ENCODE peak calls at places on chromosome 3, in four cellular contexts. N, A, J and D are unnamed samples.

GRCh38 chr3:8793242-8793641 is 23.8 kb upstream of the OXTR start:
- DNase-seq in A (no peak), J (no peak), N (no peak), D (no peak)

GRCh38 chr3:129549006-129549800 is 6.2 kb downstream of the H1-8 start:
- DNase-seq in N (no peak), A (no peak), J (no peak), D (no peak)

GRCh38 chr3:48692551-48692950 is 6.8 kb upstream of the NCKIPSD start:
- DNase-seq in J (no peak), N (no peak), A (no peak), D (no peak)

GRCh38 chr3:189624130-189624529 is 7.1 kb upstream of the TP63 start:
- DNase-seq in N (no peak), A (no peak), J (no peak), D (no peak)

GRCh38 chr3:35383719-35384555 is 255.4 kb upstream of the ARPP21 start:
- DNase-seq in J (no peak), A (no peak), N (no peak), D (no peak)

GRCh38 chr3:10389995-10390394 is 69.1 kb upstream of the SEC13 start:
- DNase-seq in N (no peak), A (no peak), J (no peak), D (no peak)

GRCh38 chr3:37594873-37595783 is 266.6 kb upstream of the CTDSPL start:
- DNase-seq in A (no peak), J (no peak), N (no peak), D (no peak)

GRCh38 chr3:196518999-196519737 is 4.0 kb upstream of the SMCO1 start:
- DNase-seq in N (peak), A (peak), J (peak), D (no peak)

GRCh38 chr3:149970716-149971402 is at the start of gene PFN2:
- DNase-seq in A (peak), J (peak), N (peak), D (peak)

GRCh38 chr3:48716508-48716981 is 476 bp downstream of the IP6K2 start:
- DNase-seq in N (no peak), A (peak), J (no peak), D (no peak)

GRCh38 chr3:125107861-125108567 is 52.2 kb upstream of the HEG1 start:
- DNase-seq in N (no peak), J (no peak), A (no peak), D (no peak)

GRCh38 chr3:12663936-12664908 is at the start of gene RAF1:
- DNase-seq in J (peak), N (peak), A (peak), D (peak)

GRCh38 chr3:76998555-76998954 is 41.3 kb upstream of the ROBO2 start:
- DNase-seq in J (no peak), N (no peak), A (no peak), D (no peak)

GRCh38 chr3:127929818-127930217 is 14.8 kb downstream of the KBTBD12 start:
- DNase-seq in J (no peak), A (no peak), N (no peak), D (no peak)

GRCh38 chr3:88005066-88005465 is 53.7 kb downstream of the CGGBP1 start:
- DNase-seq in A (peak), N (no peak), J (no peak), D (no peak)

GRCh38 chr3:65828706-65829105 is 210.0 kb downstream of the MAGI1 start:
- DNase-seq in J (no peak), A (no peak), N (no peak), D (no peak)

DNA sequence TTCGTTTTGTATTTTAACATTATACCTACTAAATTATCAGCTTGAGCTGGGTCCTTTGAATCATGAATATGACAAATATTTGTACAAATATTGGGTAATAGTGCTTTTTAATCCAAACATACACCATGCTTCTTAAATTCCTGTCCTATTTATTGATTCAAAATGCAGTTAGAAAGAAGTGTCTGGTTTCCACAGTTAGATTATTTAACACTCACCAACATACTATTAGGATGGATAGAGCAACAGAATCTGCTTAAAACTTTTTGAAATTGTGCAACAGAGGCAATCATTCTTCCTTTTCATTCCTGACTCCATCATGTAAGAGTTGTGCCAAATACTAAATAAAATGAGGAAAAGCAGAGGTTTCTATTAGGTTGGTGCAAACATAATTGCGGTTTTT is 281.2 kb downstream of the LSAMP start:
- DNase-seq in J (no peak), A (no peak), N (no peak), D (no peak)
- H3K4me3 ChIP-seq in J (no peak), A (no peak), N (no peak), D (no peak)

GRCh38 chr3:32575451-32575850 is 4.8 kb upstream of the DYNC1LI1 start:
- DNase-seq in A (no peak), J (no peak), N (no peak), D (no peak)

GRCh38 chr3:32568953-32569352 is 1.7 kb downstream of the DYNC1LI1 start:
- DNase-seq in N (no peak), A (no peak), J (no peak), D (no peak)

GRCh38 chr3:32570426-32571191 is at the start of gene DYNC1LI1:
- DNase-seq in A (peak), N (peak), J (peak), D (peak)

GRCh38 chr3:32569540-32570425 is 875 bp downstream of the DYNC1LI1 start:
- DNase-seq in A (peak), J (peak), N (no peak), D (no peak)

DNA sequence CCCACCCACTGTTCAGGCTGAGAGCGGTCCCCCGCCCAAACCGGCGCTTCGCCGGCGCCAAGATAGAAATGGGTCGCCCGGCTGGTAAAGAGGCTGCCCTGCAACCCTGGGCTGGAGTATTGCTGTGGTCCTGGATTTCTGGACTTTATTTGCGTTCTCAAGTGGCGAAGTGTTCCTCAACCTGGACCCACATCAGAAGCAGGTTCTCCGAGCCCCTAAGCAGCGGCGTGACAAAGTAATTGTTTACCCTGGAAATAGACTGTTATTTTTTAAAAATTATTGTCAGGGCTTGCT is 481 bp upstream of the DYNC1LI1 start:
- DNase-seq in J (no peak), A (peak), N (no peak), D (no peak)
- H3K27ac ChIP-seq in J (peak), A (peak), N (peak), D (peak)

GRCh38 chr3:138935864-138936762 is 10.8 kb downstream of the FOXL2 start:
- DNase-seq in J (peak), A (peak), N (peak), D (no peak)
- TF ChIP-seq CTCF in J (peak), A (peak), N (peak), D (peak)

GRCh38 chr3:102905826-102906225 is 471.0 kb downstream of the ZPLD1 start:
- DNase-seq in J (no peak), N (no peak), A (no peak), D (no peak)

GRCh38 chr3:102909904-102910303 is 475.1 kb downstream of the ZPLD1 start:
- DNase-seq in N (no peak), A (no peak), J (no peak), D (no peak)

GRCh38 chr3:102906837-102907236 is 472.0 kb downstream of the ZPLD1 start:
- DNase-seq in A (no peak), N (no peak), J (no peak), D (no peak)

DNA sequence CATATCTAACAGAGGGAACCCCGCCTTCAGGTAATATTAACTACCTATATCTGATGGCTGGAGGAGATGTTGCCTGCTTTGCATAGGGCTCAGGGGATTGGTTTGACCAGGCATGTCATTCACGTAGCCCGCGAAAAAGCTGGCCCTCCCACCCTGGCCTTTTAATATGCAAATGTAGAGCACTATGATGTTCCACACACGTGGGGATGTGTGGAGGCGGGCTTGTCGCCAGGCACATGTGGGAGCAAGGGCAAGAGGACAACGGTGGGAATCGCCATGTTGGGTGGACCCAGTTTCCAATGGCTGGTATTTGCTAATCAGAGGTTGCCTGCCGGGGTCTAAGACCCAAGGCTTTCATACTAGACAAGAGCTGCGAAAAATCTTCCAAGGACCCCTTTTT is 469.8 kb downstream of the ZPLD1 start:
- DNase-seq in A (no peak), N (no peak), J (no peak), D (no peak)
- H3K4me3 ChIP-seq in A (no peak), N (no peak), J (no peak), D (no peak)

GRCh38 chr3:16072420-16073110 is 101.9 kb upstream of the GALNT15 start:
- DNase-seq in A (no peak), N (no peak), J (no peak), D (no peak)

GRCh38 chr3:16076564-16076963 is 97.9 kb upstream of the GALNT15 start:
- DNase-seq in J (no peak), A (no peak), N (no peak), D (no peak)

GRCh38 chr3:16070707-16071106 is 103.8 kb upstream of the GALNT15 start:
- DNase-seq in A (no peak), N (no peak), J (no peak), D (no peak)

GRCh38 chr3:16071246-16071645 is 103.2 kb upstream of the GALNT15 start:
- DNase-seq in J (no peak), N (no peak), A (no peak), D (no peak)

DNA sequence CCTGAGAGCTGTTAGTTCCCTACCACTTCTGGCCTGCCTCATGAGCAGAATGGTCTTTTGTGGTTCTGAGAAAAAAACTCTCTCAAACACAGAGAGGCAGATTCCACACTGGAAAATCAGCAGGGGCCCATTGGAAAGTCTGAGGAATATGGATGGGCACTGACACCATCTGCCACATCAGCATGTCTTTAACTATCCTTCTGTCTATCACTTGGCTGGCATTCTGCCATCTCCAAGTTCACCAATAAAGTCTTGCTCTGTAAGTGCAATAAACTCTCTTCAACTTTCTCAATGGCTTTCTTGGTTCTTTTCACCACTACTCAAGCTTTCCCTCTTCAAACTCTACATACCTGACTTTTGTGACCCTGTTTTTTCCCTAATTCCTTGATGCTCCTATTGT is 101.3 kb upstream of the GALNT15 start:
- DNase-seq in J (no peak), N (no peak), A (no peak), D (no peak)
- H3K27ac ChIP-seq in J (no peak), N (no peak), A (no peak), D (no peak)

GRCh38 chr3:47004369-47005211 is 25.1 kb downstream of the NBEAL2 start:
- DNase-seq in A (no peak), N (no peak), J (peak), D (no peak)

GRCh38 chr3:47007001-47007400 is 27.5 kb downstream of the NBEAL2 start:
- DNase-seq in J (peak), A (no peak), N (no peak), D (no peak)

GRCh38 chr3:47003461-47004368 is 24.2 kb downstream of the NBEAL2 start:
- DNase-seq in J (peak), N (no peak), A (no peak), D (no peak)

GRCh38 chr3:47006145-47006651 is 26.7 kb downstream of the NBEAL2 start:
- DNase-seq in N (no peak), J (no peak), A (no peak), D (no peak)

DNA sequence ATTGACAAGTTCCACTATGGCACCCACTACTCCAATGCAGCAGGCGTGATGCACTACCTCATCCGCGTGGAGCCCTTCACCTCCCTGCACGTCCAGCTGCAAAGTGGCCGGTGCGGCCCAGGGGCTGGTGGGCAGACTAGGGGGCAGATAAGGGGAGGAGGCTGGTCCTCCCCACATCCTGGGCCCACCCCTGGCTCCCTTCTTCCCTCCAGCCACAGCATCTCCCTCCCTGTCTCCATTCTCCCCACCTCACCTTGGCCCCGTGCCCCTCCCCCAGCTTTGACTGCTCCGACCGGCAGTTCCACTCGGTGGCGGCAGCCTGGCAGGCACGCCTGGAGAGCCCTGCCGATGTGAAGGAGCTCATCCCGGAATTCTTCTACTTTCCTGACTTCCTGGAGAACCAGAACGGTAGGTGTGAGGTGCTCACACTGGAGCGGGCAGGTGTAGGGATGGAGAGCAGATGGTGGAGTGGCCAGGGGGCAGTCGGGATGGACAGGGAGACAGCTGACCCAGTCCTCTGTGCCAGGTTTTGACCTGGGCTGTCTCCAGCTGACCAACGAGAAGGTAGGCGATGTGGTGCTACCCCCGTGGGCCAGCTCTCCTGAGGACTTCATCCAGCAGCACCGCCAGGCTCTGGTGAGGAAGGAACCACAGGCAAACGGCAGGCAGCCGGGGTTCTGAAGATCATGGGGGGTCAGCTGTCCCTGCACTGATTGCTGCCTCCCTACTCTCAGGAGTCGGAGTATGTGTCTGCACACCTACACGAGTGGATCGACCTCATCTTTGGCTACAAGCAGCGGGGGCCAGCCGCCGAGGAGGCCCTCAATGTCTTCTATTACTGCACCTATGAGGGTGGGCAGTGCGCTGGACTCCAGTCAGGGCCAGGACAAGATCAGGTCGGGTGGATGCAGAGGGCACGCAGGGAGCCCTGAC is 26.0 kb downstream of the NBEAL2 start:
- DNase-seq in A (no peak), N (no peak), J (peak), D (no peak)
- TF ChIP-seq CTCF in A (no peak), N (no peak), J (no peak), D (no peak)

DNA sequence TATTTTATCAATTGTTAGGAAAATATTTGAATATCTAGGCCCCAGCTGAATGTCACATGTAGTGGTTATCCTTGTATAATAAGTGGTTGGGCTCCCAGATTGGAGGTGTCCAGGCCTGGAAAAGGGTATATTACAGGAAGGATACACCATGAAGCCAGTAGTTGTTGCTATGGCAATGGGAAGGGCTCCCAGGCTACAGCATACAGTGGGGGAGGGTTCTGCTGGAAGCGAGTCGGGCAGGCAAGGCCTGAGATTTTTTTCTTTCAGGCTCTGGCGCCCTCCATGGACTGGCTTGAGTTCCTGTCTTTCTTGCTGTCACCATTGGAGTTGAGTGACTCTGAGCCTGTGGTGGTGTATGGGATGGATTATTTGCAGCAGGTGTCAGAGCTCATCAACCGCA is 8.9 kb downstream of the ECE2 start:
- DNase-seq in N (no peak), J (no peak), A (peak), D (no peak)
- H3K4me3 ChIP-seq in N (no peak), J (no peak), A (no peak), D (no peak)